ENCODE peak calls at places on chromosomes 3 and 15, in nine cellular contexts. One of them, this sample, is unnamed. For H3K9me3 and H3K4me1, the result is how much of the 10 kb centered on the place peaks cover.

GRCh38 chr15:48096355-48096786 is 24.4 kb upstream of the SLC24A5 start:
- DNase-seq in colonic mucosa: no peak
- DNase-seq in cardiac muscle cell: no peak
- DNase-seq in Peyer's patch: no peak
- DNase-seq in heart right ventricle: no peak
- DNase-seq in upper lobe of right lung: no peak
- DNase-seq in IMR-90: no peak
- DNase-seq in Caco-2: no peak
- DNase-seq in A549: no peak
- DNase-seq in this sample: no peak

GRCh38 chr3:117358717-117359314 is 649.2 kb downstream of the TUSC7 start:
- DNase-seq in IMR-90: no peak
- DNase-seq in A549: no peak
- DNase-seq in cardiac muscle cell: no peak
- DNase-seq in Peyer's patch: no peak
- DNase-seq in Caco-2: no peak
- DNase-seq in colonic mucosa: no peak
- DNase-seq in upper lobe of right lung: no peak
- DNase-seq in heart right ventricle: no peak
- DNase-seq in this sample: no peak

GRCh38 chr3:167602041-167602440 is 51.7 kb downstream of the WDR49 start:
- DNase-seq in IMR-90: no peak
- DNase-seq in cardiac muscle cell: no peak
- DNase-seq in colonic mucosa: no peak
- DNase-seq in Peyer's patch: no peak
- DNase-seq in A549: no peak
- DNase-seq in heart right ventricle: no peak
- DNase-seq in Caco-2: no peak
- DNase-seq in upper lobe of right lung: no peak
- DNase-seq in this sample: no peak

GRCh38 chr15:83046558-83047127 is 20.4 kb downstream of the BTBD1 start:
- DNase-seq in colonic mucosa: no peak
- DNase-seq in Peyer's patch: no peak
- DNase-seq in cardiac muscle cell: no peak
- DNase-seq in Caco-2: no peak
- DNase-seq in A549: no peak
- DNase-seq in IMR-90: peak
- DNase-seq in upper lobe of right lung: no peak
- DNase-seq in heart right ventricle: no peak
- DNase-seq in this sample: no peak

GRCh38 chr3:49566312-49566711 is 12.0 kb downstream of the BSN start:
- DNase-seq in Peyer's patch: no peak
- DNase-seq in IMR-90: no peak
- DNase-seq in heart right ventricle: no peak
- DNase-seq in Caco-2: no peak
- DNase-seq in upper lobe of right lung: no peak
- DNase-seq in A549: no peak
- DNase-seq in colonic mucosa: no peak
- DNase-seq in cardiac muscle cell: no peak
- DNase-seq in this sample: no peak

GRCh38 chr3:79846148-79846933 is 78.5 kb upstream of the ROBO1 start:
- DNase-seq in IMR-90: no peak
- DNase-seq in Caco-2: no peak
- DNase-seq in heart right ventricle: no peak
- DNase-seq in A549: no peak
- DNase-seq in cardiac muscle cell: peak
- DNase-seq in Peyer's patch: no peak
- DNase-seq in upper lobe of right lung: no peak
- DNase-seq in colonic mucosa: no peak
- DNase-seq in this sample: no peak

GRCh38 chr3:133038089-133038730 is at the start of gene TMEM108:
- DNase-seq in IMR-90: peak
- DNase-seq in heart right ventricle: peak
- DNase-seq in upper lobe of right lung: peak
- DNase-seq in colonic mucosa: peak
- DNase-seq in Caco-2: no peak
- DNase-seq in A549: peak
- DNase-seq in Peyer's patch: peak
- DNase-seq in cardiac muscle cell: peak
- DNase-seq in this sample: no peak

GRCh38 chr15:39269821-39270220 is 311.1 kb upstream of the THBS1 start:
- DNase-seq in Peyer's patch: no peak
- DNase-seq in upper lobe of right lung: no peak
- DNase-seq in A549: no peak
- DNase-seq in colonic mucosa: peak
- DNase-seq in heart right ventricle: no peak
- DNase-seq in cardiac muscle cell: no peak
- DNase-seq in IMR-90: no peak
- DNase-seq in Caco-2: no peak
- DNase-seq in this sample: no peak

GRCh38 chr3:39707314-39707909 is 102.0 kb upstream of the MYRIP start:
- DNase-seq in Peyer's patch: no peak
- DNase-seq in IMR-90: peak
- DNase-seq in upper lobe of right lung: no peak
- DNase-seq in heart right ventricle: no peak
- DNase-seq in A549: peak
- DNase-seq in colonic mucosa: no peak
- DNase-seq in cardiac muscle cell: peak
- DNase-seq in Caco-2: no peak
- DNase-seq in this sample: no peak

DNA sequence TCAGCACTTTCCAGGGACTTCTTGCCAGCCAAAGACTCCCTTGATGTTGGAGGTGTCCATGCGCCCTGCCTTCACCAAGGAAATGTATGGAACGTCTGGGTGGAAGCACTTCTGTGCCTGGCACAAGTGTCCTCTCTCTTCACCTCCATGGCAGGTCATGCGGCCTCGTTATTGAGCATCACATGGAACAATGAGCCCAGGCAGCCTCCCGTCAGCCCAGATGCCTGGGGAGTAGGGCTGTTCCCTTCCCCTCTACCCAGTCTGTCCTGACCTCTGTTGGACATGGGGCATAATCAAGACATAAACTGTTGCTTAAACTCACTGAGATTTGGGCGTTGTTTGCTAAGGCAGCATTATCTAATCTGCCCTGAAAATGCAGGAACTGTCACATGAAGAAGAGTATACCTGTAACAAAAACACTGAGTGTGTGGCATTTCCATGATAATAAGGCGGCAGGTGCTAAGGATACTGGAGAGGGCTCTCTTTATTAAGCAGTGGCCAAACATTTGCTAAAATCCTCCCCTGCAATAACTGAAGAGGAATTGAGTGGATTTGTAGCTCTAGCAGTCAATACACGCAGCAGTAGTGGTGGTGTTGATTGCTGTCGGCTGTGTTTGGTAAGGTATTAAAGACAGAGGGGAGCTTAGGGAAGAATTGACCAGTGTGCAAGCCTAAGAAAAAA is 338.2 kb upstream of the ATP10A start:
- DNase-seq in colonic mucosa: no peak
- DNase-seq in upper lobe of right lung: no peak
- DNase-seq in IMR-90: no peak
- DNase-seq in Caco-2: no peak
- DNase-seq in heart right ventricle: no peak
- DNase-seq in A549: no peak
- DNase-seq in Peyer's patch: no peak
- DNase-seq in cardiac muscle cell: no peak
- DNase-seq in this sample: no peak
- H3K9me3 ChIP-seq in colonic mucosa: under half
- H3K9me3 ChIP-seq in upper lobe of right lung: under half
- H3K9me3 ChIP-seq in IMR-90: under half
- H3K9me3 ChIP-seq in Caco-2: under half
- H3K9me3 ChIP-seq in heart right ventricle: under half
- H3K9me3 ChIP-seq in A549: under half
- H3K9me3 ChIP-seq in Peyer's patch: under half
- H3K9me3 ChIP-seq in cardiac muscle cell: under half
- H3K9me3 ChIP-seq in this sample: under half

GRCh38 chr3:159250961-159251360 is 449.1 kb downstream of the MFSD1 start:
- DNase-seq in heart right ventricle: no peak
- DNase-seq in A549: no peak
- DNase-seq in cardiac muscle cell: no peak
- DNase-seq in IMR-90: no peak
- DNase-seq in Caco-2: no peak
- DNase-seq in Peyer's patch: no peak
- DNase-seq in upper lobe of right lung: no peak
- DNase-seq in colonic mucosa: no peak
- DNase-seq in this sample: no peak

GRCh38 chr3:159252274-159252673 is 450.4 kb downstream of the MFSD1 start:
- DNase-seq in cardiac muscle cell: no peak
- DNase-seq in heart right ventricle: no peak
- DNase-seq in Caco-2: no peak
- DNase-seq in A549: no peak
- DNase-seq in colonic mucosa: no peak
- DNase-seq in IMR-90: no peak
- DNase-seq in Peyer's patch: no peak
- DNase-seq in upper lobe of right lung: no peak
- DNase-seq in this sample: no peak

GRCh38 chr3:159253860-159254259 is 452.0 kb downstream of the MFSD1 start:
- DNase-seq in A549: no peak
- DNase-seq in colonic mucosa: no peak
- DNase-seq in upper lobe of right lung: no peak
- DNase-seq in Caco-2: no peak
- DNase-seq in heart right ventricle: no peak
- DNase-seq in Peyer's patch: no peak
- DNase-seq in cardiac muscle cell: no peak
- DNase-seq in IMR-90: no peak
- DNase-seq in this sample: no peak

GRCh38 chr3:159249472-159250131 is 447.7 kb downstream of the MFSD1 start:
- DNase-seq in Caco-2: no peak
- DNase-seq in upper lobe of right lung: no peak
- DNase-seq in heart right ventricle: no peak
- DNase-seq in IMR-90: no peak
- DNase-seq in Peyer's patch: no peak
- DNase-seq in colonic mucosa: no peak
- DNase-seq in A549: no peak
- DNase-seq in cardiac muscle cell: no peak
- DNase-seq in this sample: no peak

DNA sequence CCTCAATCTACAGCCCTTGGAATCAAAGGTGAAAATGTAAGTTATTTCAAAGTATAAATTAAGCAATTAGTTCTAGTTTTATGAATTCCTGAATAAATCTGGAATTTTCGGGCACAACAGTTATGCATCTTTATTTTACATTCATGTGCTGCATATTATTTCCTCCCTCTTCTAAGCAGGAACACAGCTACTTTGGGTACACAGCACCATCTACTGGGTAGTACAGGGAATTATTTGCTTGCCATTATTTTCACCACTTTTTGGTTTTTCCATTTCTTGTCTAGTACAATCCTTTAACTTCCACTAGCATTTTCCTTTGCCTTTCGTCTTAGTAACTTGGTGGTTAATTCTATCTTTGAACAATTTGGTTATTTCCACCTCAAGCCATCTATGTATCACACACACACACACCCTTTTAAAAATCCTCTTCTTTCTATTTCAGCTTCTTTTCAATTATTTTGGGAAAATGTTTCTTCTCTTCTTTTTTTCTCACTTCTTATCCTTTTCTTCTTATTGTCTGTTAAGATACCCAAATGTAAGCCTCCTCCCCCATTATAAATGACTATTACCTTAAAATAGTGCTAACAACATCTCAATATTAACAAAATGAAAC is 451.0 kb downstream of the MFSD1 start:
- DNase-seq in Caco-2: no peak
- DNase-seq in A549: peak
- DNase-seq in Peyer's patch: no peak
- DNase-seq in heart right ventricle: no peak
- DNase-seq in upper lobe of right lung: no peak
- DNase-seq in cardiac muscle cell: peak
- DNase-seq in IMR-90: peak
- DNase-seq in colonic mucosa: no peak
- DNase-seq in this sample: no peak
- TF ChIP-seq CTCF in Caco-2: peak
- TF ChIP-seq CTCF in A549: peak
- TF ChIP-seq CTCF in Peyer's patch: no peak
- TF ChIP-seq CTCF in heart right ventricle: peak
- TF ChIP-seq CTCF in upper lobe of right lung: peak
- TF ChIP-seq CTCF in cardiac muscle cell: peak
- TF ChIP-seq CTCF in IMR-90: peak
- TF ChIP-seq CTCF in colonic mucosa: peak
- TF ChIP-seq CTCF in this sample: peak

DNA sequence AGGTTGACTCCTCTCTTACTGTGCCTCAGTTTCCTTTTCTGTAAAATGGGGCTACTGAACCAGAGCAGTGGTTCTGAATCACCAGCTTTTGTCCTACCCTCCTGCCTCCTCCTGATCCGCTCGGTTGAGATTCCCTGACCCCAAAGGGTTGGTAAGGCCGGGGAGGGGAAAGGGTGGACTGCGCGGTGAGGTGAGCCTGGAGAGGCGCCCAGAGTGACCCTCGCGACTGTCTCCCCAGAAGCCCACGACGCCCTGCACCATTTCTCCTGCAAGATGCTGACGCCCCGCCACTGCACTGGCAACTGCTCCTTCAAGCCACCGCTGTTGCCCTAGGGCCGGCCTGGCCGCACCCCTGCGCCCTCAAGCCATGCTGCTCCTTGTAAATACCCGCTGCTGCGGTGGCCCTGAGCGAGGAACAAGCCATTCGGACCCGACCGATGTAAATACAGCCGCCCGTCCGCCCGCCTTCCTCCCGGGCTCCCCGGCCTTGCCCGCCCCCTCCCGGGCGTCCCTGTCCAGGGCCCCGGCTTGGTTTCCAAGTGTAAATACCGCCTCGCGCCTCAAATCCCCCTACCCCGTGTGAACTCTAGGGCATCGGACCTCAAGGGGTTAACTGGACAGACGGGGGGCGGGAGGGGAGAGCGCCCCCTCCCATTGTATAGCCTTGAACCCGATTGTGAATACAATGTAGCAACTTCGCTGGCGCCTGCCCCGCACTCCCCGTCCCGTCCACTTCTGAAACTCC is 6.2 kb downstream of the RNU6-1 start:
- DNase-seq in upper lobe of right lung: no peak
- DNase-seq in colonic mucosa: peak
- DNase-seq in Peyer's patch: peak
- DNase-seq in cardiac muscle cell: peak
- DNase-seq in A549: peak
- DNase-seq in heart right ventricle: no peak
- DNase-seq in Caco-2: no peak
- DNase-seq in IMR-90: no peak
- DNase-seq in this sample: no peak
- H3K4me1 ChIP-seq in upper lobe of right lung: under half
- H3K4me1 ChIP-seq in colonic mucosa: under half
- H3K4me1 ChIP-seq in Peyer's patch: under half
- H3K4me1 ChIP-seq in cardiac muscle cell: under half
- H3K4me1 ChIP-seq in A549: under half
- H3K4me1 ChIP-seq in heart right ventricle: under half
- H3K4me1 ChIP-seq in Caco-2: under half
- H3K4me1 ChIP-seq in IMR-90: under half
- H3K4me1 ChIP-seq in this sample: under half

DNA sequence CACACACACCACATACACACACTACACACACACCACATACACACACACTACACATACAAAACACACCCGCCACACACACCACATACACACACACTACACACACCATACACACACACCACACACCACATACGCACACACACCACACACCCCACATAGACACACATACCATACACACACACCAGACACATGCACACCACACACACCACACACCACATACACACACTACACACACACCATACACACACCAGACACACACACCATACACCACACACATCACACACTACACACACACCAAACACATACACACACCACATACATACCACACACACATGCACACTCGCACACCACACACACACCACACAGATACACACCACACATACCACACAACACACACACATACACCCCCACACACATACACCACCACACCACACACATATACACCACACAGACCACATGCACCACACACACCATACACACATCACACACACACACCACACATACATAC is 26.3 kb downstream of the CPN2 start:
- DNase-seq in colonic mucosa: no peak
- DNase-seq in heart right ventricle: no peak
- DNase-seq in upper lobe of right lung: no peak
- DNase-seq in Caco-2: no peak
- DNase-seq in Peyer's patch: no peak
- DNase-seq in A549: no peak
- DNase-seq in IMR-90: no peak
- DNase-seq in cardiac muscle cell: no peak
- DNase-seq in this sample: no peak
- H3K9me3 ChIP-seq in colonic mucosa: under half
- H3K9me3 ChIP-seq in heart right ventricle: under half
- H3K9me3 ChIP-seq in upper lobe of right lung: under half
- H3K9me3 ChIP-seq in Caco-2: under half
- H3K9me3 ChIP-seq in Peyer's patch: under half
- H3K9me3 ChIP-seq in A549: under half
- H3K9me3 ChIP-seq in IMR-90: under half
- H3K9me3 ChIP-seq in cardiac muscle cell: under half
- H3K9me3 ChIP-seq in this sample: under half